ENCODE peak calls at places on chromosomes 1 and 21, in seven cellular contexts. S is retinal pigment epithelial cell; A is HTR-8/SVneo; Z is H9; B is endothelial cell; D is fibroblast of lung; L is stimulated activated CD4-positive, alpha-beta T cell treated with anti-CD3 and anti-CD28 coated beads, Interleukin-12 subunit alpha, Interleukin-12 subunit beta, amount 100 ng/mL, for 48 hours. N is an unnamed sample.

GRCh38 chr1:209590405-209590804 is 6.9 kb downstream of the CAMK1G start:
- DNase-seq in L (no peak), B (peak; percentile 47), S (no peak), A (no peak), D (peak; percentile 46), Z (peak; percentile 66), N (peak; percentile 60)

GRCh38 chr1:204139088-204139487 is 12.8 kb downstream of the ETNK2 start:
- DNase-seq in S (no peak), Z (no peak), L (no peak), B (no peak), D (no peak), A (no peak), N (no peak)

GRCh38 chr1:217048104-217048707 is 325.0 kb upstream of the ESRRG start:
- DNase-seq in D (no peak), A (no peak), Z (peak; percentile 80), L (no peak), B (peak; percentile 61), S (no peak), N (peak; percentile 37)

GRCh38 chr1:156476501-156477298 is 23.9 kb downstream of the MEF2D start:
- DNase-seq in S (no peak), L (peak; percentile 25), B (no peak), A (peak; percentile 32), Z (peak; percentile 81), D (peak; percentile 77), N (no peak)

GRCh38 chr21:43827015-43827611 is 37.7 kb downstream of the RRP1 start:
- DNase-seq in L (no peak), A (no peak), D (peak; percentile 57), S (no peak), Z (no peak), B (no peak), N (no peak)

GRCh38 chr1:209876091-209876800 is 48.5 kb downstream of the UTP25 start:
- DNase-seq in S (no peak), A (no peak), Z (no peak), D (peak; percentile 31), L (no peak), B (no peak), N (no peak)

GRCh38 chr1:11071463-11072215 is 11.8 kb upstream of the SRM start:
- DNase-seq in D (no peak), B (no peak), A (no peak), Z (no peak), L (no peak), S (no peak), N (peak; percentile 27)

GRCh38 chr1:184019066-184019465 is 18.5 kb downstream of the COLGALT2 start:
- DNase-seq in S (no peak), B (no peak), L (no peak), A (no peak), Z (no peak), D (no peak), N (no peak)